ENCODE peak calls at places on chromosomes 1 and 21, in five cellular contexts. One of them, this sample, is unnamed.

GRCh38 chr1:159076753-159077656 is at the start of gene AIM2:
- DNase-seq in H1: no peak
- DNase-seq in PC-3: peak; percentile 55
- DNase-seq in HCT116: no peak
- DNase-seq in astrocyte: peak; percentile 4
- DNase-seq in this sample: peak; percentile 14

GRCh38 chr1:193264313-193265065 is 78.1 kb upstream of the B3GALT2 start:
- DNase-seq in H1: no peak
- DNase-seq in PC-3: no peak
- DNase-seq in HCT116: no peak
- DNase-seq in astrocyte: peak; percentile 71
- DNase-seq in this sample: no peak

GRCh38 chr1:111719561-111720239 is 19.5 kb downstream of the INKA2 start:
- DNase-seq in H1: no peak
- DNase-seq in HCT116: no peak
- DNase-seq in astrocyte: no peak
- DNase-seq in PC-3: no peak
- DNase-seq in this sample: no peak

GRCh38 chr1:55882931-55883330 is 667.8 kb upstream of the USP24 start:
- DNase-seq in PC-3: no peak
- DNase-seq in H1: no peak
- DNase-seq in HCT116: no peak
- DNase-seq in astrocyte: no peak
- DNase-seq in this sample: peak; percentile 64

GRCh38 chr1:51170342-51170741 is 65.7 kb upstream of the RNF11 start:
- DNase-seq in HCT116: no peak
- DNase-seq in astrocyte: no peak
- DNase-seq in H1: no peak
- DNase-seq in PC-3: peak; percentile 93
- DNase-seq in this sample: no peak

GRCh38 chr1:45615885-45616284 is 8.0 kb downstream of the CCDC17 start:
- DNase-seq in PC-3: no peak
- DNase-seq in H1: no peak
- DNase-seq in astrocyte: no peak
- DNase-seq in HCT116: no peak
- DNase-seq in this sample: no peak

GRCh38 chr1:214438059-214438458 is 113.3 kb downstream of the PTPN14 start:
- DNase-seq in PC-3: no peak
- DNase-seq in HCT116: no peak
- DNase-seq in astrocyte: no peak
- DNase-seq in H1: no peak
- DNase-seq in this sample: no peak

GRCh38 chr1:175935566-175936115 is 192.2 kb upstream of the TNR start:
- DNase-seq in astrocyte: no peak
- DNase-seq in H1: no peak
- DNase-seq in PC-3: no peak
- DNase-seq in HCT116: no peak
- DNase-seq in this sample: no peak

GRCh38 chr1:243849089-243850012 is 692 bp downstream of the AKT3 start:
- DNase-seq in H1: peak; percentile 72
- DNase-seq in PC-3: peak; percentile 62
- DNase-seq in astrocyte: peak; percentile 60
- DNase-seq in HCT116: no peak
- DNase-seq in this sample: peak; percentile 58

GRCh38 chr21:19326581-19327319 is 923.2 kb upstream of the TMPRSS15 start:
- DNase-seq in PC-3: no peak
- DNase-seq in astrocyte: no peak
- DNase-seq in H1: no peak
- DNase-seq in HCT116: no peak
- DNase-seq in this sample: no peak

GRCh38 chr21:40829308-40829707 is 17.6 kb downstream of the DSCAM start:
- DNase-seq in astrocyte: peak; percentile 44
- DNase-seq in H1: no peak
- DNase-seq in HCT116: no peak
- DNase-seq in PC-3: no peak
- DNase-seq in this sample: peak; percentile 48

GRCh38 chr1:25425098-25426085 is 4.8 kb upstream of the RHCE start:
- DNase-seq in HCT116: no peak
- DNase-seq in H1: no peak
- DNase-seq in PC-3: peak; percentile 80
- DNase-seq in astrocyte: peak; percentile 30
- DNase-seq in this sample: peak; percentile 39

GRCh38 chr1:1862905-1863547 is 27.9 kb downstream of the GNB1 start:
- DNase-seq in HCT116: no peak
- DNase-seq in PC-3: no peak
- DNase-seq in H1: no peak
- DNase-seq in astrocyte: no peak
- DNase-seq in this sample: peak; percentile 33

GRCh38 chr1:38549191-38549590 is 310.4 kb downstream of the RRAGC start:
- DNase-seq in PC-3: no peak
- DNase-seq in H1: no peak
- DNase-seq in HCT116: no peak
- DNase-seq in astrocyte: no peak
- DNase-seq in this sample: no peak

GRCh38 chr1:3510136-3510955 is 55.9 kb downstream of the ARHGEF16 start:
- DNase-seq in H1: no peak
- DNase-seq in PC-3: no peak
- DNase-seq in astrocyte: no peak
- DNase-seq in HCT116: peak; percentile 37
- DNase-seq in this sample: no peak

GRCh38 chr1:31627301-31627929 is 9.9 kb downstream of the HCRTR1 start:
- DNase-seq in PC-3: no peak
- DNase-seq in astrocyte: no peak
- DNase-seq in HCT116: no peak
- DNase-seq in H1: no peak
- DNase-seq in this sample: no peak

GRCh38 chr1:151131832-151132675 is 14.4 kb downstream of the SEMA6C start:
- DNase-seq in astrocyte: no peak
- DNase-seq in HCT116: no peak
- DNase-seq in H1: peak; percentile 76
- DNase-seq in PC-3: no peak
- DNase-seq in this sample: peak; percentile 30

GRCh38 chr1:185824106-185824505 is 89.9 kb downstream of the HMCN1 start:
- DNase-seq in astrocyte: no peak
- DNase-seq in PC-3: no peak
- DNase-seq in H1: no peak
- DNase-seq in HCT116: no peak
- DNase-seq in this sample: no peak

GRCh38 chr1:212401042-212401441 is 13.6 kb downstream of the PACC1 start:
- DNase-seq in astrocyte: no peak
- DNase-seq in H1: no peak
- DNase-seq in HCT116: no peak
- DNase-seq in PC-3: no peak
- DNase-seq in this sample: no peak

GRCh38 chr1:110076789-110077500 is 6.5 kb upstream of the ALX3 start:
- DNase-seq in H1: no peak
- DNase-seq in HCT116: no peak
- DNase-seq in astrocyte: no peak
- DNase-seq in PC-3: no peak
- DNase-seq in this sample: no peak

GRCh38 chr1:240004086-240004749 is 87.5 kb upstream of the FMN2 start:
- DNase-seq in H1: peak; percentile 58
- DNase-seq in astrocyte: no peak
- DNase-seq in HCT116: no peak
- DNase-seq in PC-3: peak; percentile 67
- DNase-seq in this sample: peak; percentile 28

GRCh38 chr21:41751621-41752020 is 15.2 kb downstream of the RIPK4 start:
- DNase-seq in PC-3: peak; percentile 41
- DNase-seq in HCT116: no peak
- DNase-seq in H1: no peak
- DNase-seq in astrocyte: no peak
- DNase-seq in this sample: no peak

GRCh38 chr1:63593303-63593886 is at the start of gene PGM1:
- DNase-seq in astrocyte: peak; percentile 66
- DNase-seq in HCT116: peak; percentile 48
- DNase-seq in PC-3: peak; percentile 69
- DNase-seq in H1: peak; percentile 84
- DNase-seq in this sample: peak; percentile 79
- TF ChIP-seq CTCF in astrocyte: no peak
- TF ChIP-seq CTCF in HCT116: no peak
- TF ChIP-seq CTCF in PC-3: no peak
- TF ChIP-seq CTCF in H1: no peak
- TF ChIP-seq CTCF in this sample: no peak

DNA sequence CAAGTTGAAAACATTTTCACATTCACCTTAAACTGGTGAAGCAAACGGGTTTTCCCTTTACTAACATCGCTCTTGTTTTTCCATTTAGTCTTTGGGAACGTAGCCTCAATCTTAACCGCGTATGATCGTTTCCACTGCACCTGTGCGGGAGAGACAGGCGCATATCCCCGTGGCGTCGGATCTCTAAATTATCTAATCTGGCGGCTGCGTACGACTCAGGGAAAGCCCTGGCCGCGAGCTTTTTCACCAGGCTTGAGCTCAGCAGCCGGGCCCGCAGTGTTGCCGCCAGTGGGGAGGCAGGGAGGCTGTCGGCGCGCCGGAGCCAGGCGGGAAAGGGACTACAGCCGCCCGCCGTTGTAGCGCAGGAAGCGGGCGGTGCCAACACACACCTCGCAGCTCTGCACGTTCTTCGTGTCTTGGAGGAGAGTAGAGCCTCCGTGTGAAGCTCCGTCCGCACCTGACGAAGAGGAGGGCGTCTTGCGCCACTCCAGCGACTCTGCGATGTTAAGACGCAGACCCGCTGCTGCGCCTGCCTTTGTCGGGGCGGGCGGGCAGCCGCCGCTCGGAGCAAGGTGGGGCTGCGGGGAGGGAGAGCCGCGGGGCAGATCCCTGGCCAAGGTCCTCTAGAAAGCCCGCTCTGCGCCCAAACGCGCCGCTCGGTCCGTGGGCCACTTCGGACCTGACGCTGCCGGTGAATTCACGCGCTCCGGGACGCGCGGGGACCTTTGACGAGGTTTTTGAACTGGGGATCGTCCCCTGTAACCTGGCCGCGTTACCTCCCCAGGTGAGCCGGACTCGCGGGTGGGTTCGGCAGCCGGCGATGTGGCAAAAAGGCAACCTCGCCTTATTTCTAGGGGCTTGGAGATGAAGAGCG is 18.5 kb upstream of the TBX15 start:
- DNase-seq in PC-3: no peak
- DNase-seq in astrocyte: no peak
- DNase-seq in HCT116: no peak
- DNase-seq in H1: peak; percentile 66
- DNase-seq in this sample: no peak
- TF ChIP-seq EZH2 in PC-3: no peak
- TF ChIP-seq EZH2 in astrocyte: peak; percentile 72
- TF ChIP-seq EZH2 in HCT116: no peak
- TF ChIP-seq EZH2 in H1: peak; percentile 96
- TF ChIP-seq EZH2 in this sample: peak; percentile 97

DNA sequence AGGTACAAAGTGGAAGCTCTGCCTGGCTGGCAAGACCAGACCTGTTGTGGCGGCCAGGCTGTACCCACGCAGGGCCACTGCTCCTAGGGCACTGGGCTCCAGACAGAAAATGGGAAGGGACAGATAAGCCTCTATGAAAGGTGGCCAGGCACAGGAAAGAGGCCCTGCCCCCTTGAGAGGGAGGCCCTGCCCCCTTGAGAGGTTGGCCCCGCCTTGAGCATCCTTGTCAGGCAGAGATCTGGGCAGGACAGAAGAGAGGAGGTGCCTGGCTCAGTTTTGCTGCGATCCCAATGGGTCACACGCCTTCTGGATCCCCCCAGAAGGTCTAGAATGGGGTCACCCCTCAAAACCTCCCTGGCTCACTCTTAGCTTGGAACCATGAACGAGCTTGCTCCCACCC is 17.4 kb upstream of the ECE1 start:
- DNase-seq in astrocyte: no peak
- DNase-seq in HCT116: no peak
- DNase-seq in H1: no peak
- DNase-seq in PC-3: no peak
- DNase-seq in this sample: no peak
- H3K9ac ChIP-seq in astrocyte: no peak overlapping the region
- H3K9ac ChIP-seq in HCT116: no peak overlapping the region
- H3K9ac ChIP-seq in H1: no peak overlapping the region
- H3K9ac ChIP-seq in PC-3: no peak overlapping the region
- H3K9ac ChIP-seq in this sample: no peak overlapping the region

DNA sequence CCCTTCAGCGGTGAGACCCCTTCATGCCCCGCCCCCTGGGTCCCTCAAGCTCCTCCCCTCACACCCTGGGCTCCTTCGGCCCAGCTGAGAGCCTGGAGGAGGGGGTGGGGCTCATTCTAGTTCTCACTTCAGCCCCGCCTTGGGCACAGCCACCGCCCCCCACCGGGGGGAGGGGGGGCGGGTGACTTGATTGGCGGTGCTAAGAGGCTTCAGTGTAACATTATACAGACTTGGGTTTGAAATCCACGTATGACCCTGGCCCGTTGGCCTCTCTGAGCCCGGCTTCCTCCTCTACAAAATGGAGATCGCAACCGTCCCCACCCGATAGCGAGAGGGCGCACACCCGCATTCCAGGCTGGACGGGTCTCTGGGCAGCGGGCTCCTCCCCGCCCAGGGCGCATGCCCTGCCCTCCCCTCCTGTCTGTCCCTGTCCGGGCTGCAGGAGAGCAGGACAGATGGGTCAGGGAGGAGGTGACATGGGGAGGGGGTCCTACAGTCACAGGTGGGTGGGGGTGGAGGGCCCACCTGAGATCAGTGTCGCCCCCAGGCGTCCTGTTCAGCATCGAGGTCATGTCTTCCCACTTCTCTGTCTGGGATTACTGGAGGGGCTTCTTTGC is 5.1 kb downstream of the CLCNKB start:
- DNase-seq in PC-3: no peak
- DNase-seq in H1: peak; percentile 97
- DNase-seq in HCT116: no peak
- DNase-seq in astrocyte: peak; percentile 19
- DNase-seq in this sample: peak; percentile 49
- TF ChIP-seq CTCF in PC-3: peak; percentile 13
- TF ChIP-seq CTCF in H1: peak; percentile 10
- TF ChIP-seq CTCF in HCT116: no peak
- TF ChIP-seq CTCF in astrocyte: no peak
- TF ChIP-seq CTCF in this sample: no peak

GRCh38 chr1:22347854-22348760 is 103.5 kb upstream of the ZBTB40 start:
- DNase-seq in PC-3: peak; percentile 91
- DNase-seq in HCT116: no peak
- DNase-seq in astrocyte: no peak
- DNase-seq in H1: no peak
- DNase-seq in this sample: no peak
- TF ChIP-seq EZH2 in PC-3: no peak
- TF ChIP-seq EZH2 in HCT116: no peak
- TF ChIP-seq EZH2 in astrocyte: no peak
- TF ChIP-seq EZH2 in H1: no peak
- TF ChIP-seq EZH2 in this sample: no peak

GRCh38 chr1:12769976-12770505 is 3.5 kb upstream of the PRAMEF12 start:
- DNase-seq in PC-3: no peak
- DNase-seq in HCT116: no peak
- DNase-seq in astrocyte: no peak
- DNase-seq in H1: no peak
- DNase-seq in this sample: no peak
- H3K9ac ChIP-seq in PC-3: no peak overlapping the region
- H3K9ac ChIP-seq in HCT116: no peak overlapping the region
- H3K9ac ChIP-seq in astrocyte: no peak overlapping the region
- H3K9ac ChIP-seq in H1: no peak overlapping the region
- H3K9ac ChIP-seq in this sample: no peak overlapping the region

This sample was measured in fibroblast of lung.